ENCODE peak calls at places on chromosomes 2 and 18, in seven cellular contexts. K is IMR-90, N is fibroblast of the aortic adventitia, P is astrocyte, A is fibroblast of lung, F is transverse colon, H is progenitor cell of endocrine pancreas. R is an unnamed sample.

GRCh38 chr18:31105733-31106132 is 3.5 kb upstream of the DSC2 start:
- DNase-seq in K (no peak), N (no peak), P (no peak), A (no peak), F (no peak), H (no peak), R (no peak)

GRCh38 chr18:63648241-63648640 is 4.2 kb upstream of the SERPINB4 start:
- DNase-seq in K (peak; percentile 36), N (no peak), P (peak; percentile 15), A (peak; percentile 34), F (no peak), H (no peak), R (no peak)

GRCh38 chr2:174965992-174966789 is 39.0 kb downstream of the CHN1 start:
- DNase-seq in K (peak; percentile 42), N (peak; percentile 54), P (peak; percentile 58), A (peak; percentile 65), F (no peak), H (no peak), R (no peak)

GRCh38 chr2:59988337-59988736 is 565.1 kb downstream of the BCL11A start:
- DNase-seq in K (no peak), N (no peak), P (no peak), A (no peak), F (no peak), H (no peak), R (no peak)

GRCh38 chr2:180891360-180891759 is 89.0 kb upstream of the UBE2E3 start:
- DNase-seq in K (no peak), N (no peak), P (no peak), A (no peak), F (no peak), H (no peak), R (no peak)

GRCh38 chr2:84830095-84830494 is 50.8 kb downstream of the TRABD2A start:
- DNase-seq in K (no peak), N (no peak), P (no peak), A (peak; percentile 36), F (peak; percentile 25), H (no peak), R (no peak)

GRCh38 chr18:21361297-21361880 is 119.4 kb downstream of the GREB1L start:
- DNase-seq in K (no peak), N (no peak), P (no peak), A (no peak), F (no peak), H (no peak), R (no peak)

GRCh38 chr2:216416571-216417307 is 4.5 kb downstream of the SMARCAL1 start:
- DNase-seq in K (no peak), N (no peak), P (no peak), A (no peak), F (no peak), H (no peak), R (no peak)

GRCh38 chr2:225041210-225041870 is 928 bp downstream of the DOCK10 start:
- DNase-seq in K (peak; percentile 62), N (peak; percentile 72), P (peak; percentile 48), A (peak; percentile 55), F (peak; percentile 51), H (no peak), R (peak; percentile 62)

GRCh38 chr18:35949090-35949489 is 23.4 kb upstream of the RMP24 start:
- DNase-seq in K (no peak), N (no peak), P (no peak), A (no peak), F (no peak), H (no peak), R (no peak)

GRCh38 chr2:238346539-238346938 is 26.2 kb downstream of the TRAF3IP1 start:
- DNase-seq in K (no peak), N (no peak), P (no peak), A (no peak), F (no peak), H (no peak), R (no peak)

GRCh38 chr2:207231962-207232361 is 66.2 kb upstream of the KLF7 start:
- DNase-seq in K (peak; percentile 72), N (no peak), P (peak; percentile 86), A (peak; percentile 88), F (no peak), H (no peak), R (no peak)

GRCh38 chr2:121285077-121285449 is at the start of gene TFCP2L1:
- DNase-seq in K (no peak), N (no peak), P (no peak), A (peak; percentile 6), F (peak; percentile 82), H (peak; percentile 34), R (no peak)

GRCh38 chr2:88329815-88330603 is 122.5 kb downstream of the FOXI3 start:
- DNase-seq in K (peak; percentile 3), N (no peak), P (peak; percentile 1), A (peak; percentile 16), F (no peak), H (no peak), R (no peak)

GRCh38 chr2:76314621-76315020 is 603.9 kb upstream of the GCFC2 start:
- DNase-seq in K (no peak), N (no peak), P (no peak), A (no peak), F (no peak), H (no peak), R (no peak)

GRCh38 chr2:72148975-72149555 is 1.4 kb upstream of the CYP26B1 start:
- DNase-seq in K (peak; percentile 10), N (peak; percentile 35), P (no peak), A (peak; percentile 40), F (peak; percentile 46), H (no peak), R (no peak)

GRCh38 chr2:231347081-231347480 is 48.4 kb upstream of the B3GNT7 start:
- DNase-seq in K (no peak), N (no peak), P (no peak), A (no peak), F (peak; percentile 40), H (no peak), R (no peak)

GRCh38 chr2:118016911-118017310 is 3.0 kb upstream of the CCDC93 start:
- DNase-seq in K (no peak), N (no peak), P (no peak), A (no peak), F (no peak), H (no peak), R (no peak)

GRCh38 chr2:231521443-231521842 is 8.8 kb downstream of the NMUR1 start:
- DNase-seq in K (no peak), N (no peak), P (no peak), A (no peak), F (no peak), H (no peak), R (no peak)

GRCh38 chr2:76984359-76984758 is 537.8 kb downstream of the LRRTM4 start:
- DNase-seq in K (no peak), N (no peak), P (no peak), A (no peak), F (no peak), H (no peak), R (no peak)

DNA sequence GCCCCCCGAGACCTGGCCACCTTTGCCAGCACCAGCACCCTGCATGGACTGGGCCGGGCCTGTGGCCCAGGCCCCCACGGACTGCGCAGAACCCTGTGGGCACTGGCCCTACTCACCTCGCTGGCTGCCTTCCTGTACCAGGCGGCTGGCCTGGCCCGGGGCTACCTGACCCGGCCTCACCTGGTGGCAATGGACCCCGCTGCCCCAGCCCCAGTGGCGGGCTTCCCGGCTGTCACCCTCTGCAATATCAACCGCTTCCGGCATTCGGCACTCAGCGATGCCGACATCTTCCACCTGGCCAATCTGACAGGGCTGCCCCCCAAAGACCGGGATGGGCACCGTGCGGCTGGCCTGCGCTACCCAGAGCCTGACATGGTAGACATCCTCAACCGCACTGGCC is 554 bp downstream of the ASIC4 start:
- DNase-seq in K (no peak), N (no peak), P (no peak), A (no peak), F (no peak), H (no peak), R (no peak)
- TF ChIP-seq CTCF in K (no peak), N (no peak), P (no peak), A (no peak), F (no peak), H (no peak), R (no peak)

DNA sequence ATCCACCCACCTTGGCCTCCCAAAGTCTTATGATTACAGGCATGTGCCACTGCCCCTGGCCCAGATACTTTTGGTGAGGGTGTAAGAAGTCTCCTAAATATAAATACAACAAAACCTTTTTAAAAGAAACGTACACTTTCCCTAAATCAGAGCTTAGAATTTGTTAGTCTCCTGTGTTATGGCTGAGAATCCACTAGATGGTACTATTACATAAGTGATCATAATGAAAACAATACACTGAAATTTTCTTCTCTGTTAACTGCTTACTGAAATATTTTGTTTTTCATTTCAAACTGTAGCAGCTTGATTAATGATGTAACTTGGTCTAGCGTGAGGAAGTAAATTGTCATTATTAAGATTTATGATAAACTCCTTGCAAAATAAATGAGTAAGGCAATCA is 74.8 kb upstream of the FAM98A start:
- DNase-seq in K (peak; percentile 25), N (peak; percentile 22), P (peak; percentile 9), A (peak; percentile 14), F (no peak), H (no peak), R (no peak)
- TF ChIP-seq CTCF in K (peak; percentile 53), N (peak; percentile 28), P (peak; percentile 25), A (no peak), F (no peak), H (peak; percentile 65), R (no peak)

GRCh38 chr2:102008490-102008889 is 16.7 kb downstream of the IL1R2 start:
- DNase-seq in K (no peak), N (no peak), P (no peak), A (no peak), F (no peak), H (no peak), R (no peak)
- TF ChIP-seq CTCF in K (no peak), N (no peak), P (no peak), A (no peak), F (no peak), H (no peak), R (no peak)

GRCh38 chr2:52342458-52342857 is 1310.5 kb upstream of the NRXN1 start:
- DNase-seq in K (peak; percentile 88), N (no peak), P (peak; percentile 12), A (no peak), F (no peak), H (no peak), R (no peak)

GRCh38 chr2:52341732-52342131 is 1309.8 kb upstream of the NRXN1 start:
- DNase-seq in K (no peak), N (no peak), P (no peak), A (no peak), F (no peak), H (no peak), R (no peak)

GRCh38 chr2:52336951-52337350 is 1305.0 kb upstream of the NRXN1 start:
- DNase-seq in K (no peak), N (no peak), P (no peak), A (no peak), F (no peak), H (no peak), R (no peak)

GRCh38 chr2:52343010-52343409 is 1311.1 kb upstream of the NRXN1 start:
- DNase-seq in K (no peak), N (no peak), P (no peak), A (no peak), F (no peak), H (no peak), R (no peak)

GRCh38 chr2:52340185-52340584 is 1308.3 kb upstream of the NRXN1 start:
- DNase-seq in K (peak; percentile 41), N (no peak), P (peak; percentile 6), A (peak; percentile 14), F (no peak), H (no peak), R (no peak)
- TF ChIP-seq CTCF in K (no peak), N (no peak), P (no peak), A (no peak), F (no peak), H (no peak), R (no peak)